ENCODE peak calls at places on chromosomes 12 and 14, in ten cellular contexts. M is AG04449; I is osteocyte; C is GDM1; N is gastrocnemius medialis; X is GM23248; U is testis; W is RWPE1; Y is stimulated activated effector memory CD8-positive, alpha-beta T cell treated with anti-CD3 and anti-CD28 coated beads, Interleukin-12 subunit alpha, Interleukin-12 subunit beta, amount 100 ng/mL, for 72 hours; T is NCI-H1694 treated with DMSO at 0.1 percent for 48 hours. G is an unnamed sample.
A peak's percentile ranks its signal among the peaks of the same experiment; 100 is the strongest.

GRCh38 chr12:22410497-22410896 is 76.0 kb upstream of the ST8SIA1 start:
- DNase-seq in I (no peak), T (no peak), W (peak; percentile 81), Y (no peak), N (no peak), M (no peak), U (no peak), C (no peak), X (no peak), G (no peak)

GRCh38 chr12:99045158-99045557 is 400.1 kb downstream of the APAF1 start:
- DNase-seq in I (no peak), X (no peak), W (no peak), U (no peak), C (no peak), T (no peak), Y (no peak), M (no peak), N (no peak), G (no peak)

GRCh38 chr14:64478634-64479250 is 13.4 kb downstream of the AKAP5 start:
- DNase-seq in T (peak; percentile 70), N (no peak), I (no peak), Y (no peak), C (no peak), X (peak; percentile 29), M (no peak), W (peak; percentile 24), U (no peak), G (no peak)

GRCh38 chr14:101033006-101033405 is 129.5 kb upstream of the RTL1 start:
- DNase-seq in X (no peak), C (no peak), W (no peak), N (peak; percentile 5), Y (no peak), I (peak; percentile 57), T (no peak), U (no peak), M (no peak), G (no peak)

GRCh38 chr12:727321-727720 is 25.1 kb upstream of the WNK1 start:
- DNase-seq in M (no peak), U (no peak), Y (no peak), T (no peak), C (no peak), N (no peak), W (no peak), X (peak; percentile 71), I (no peak), G (no peak)

GRCh38 chr12:116087962-116088361 is 189.5 kb downstream of the MED13L start:
- DNase-seq in U (no peak), I (no peak), W (no peak), X (no peak), Y (no peak), T (no peak), M (no peak), C (peak; percentile 41), N (no peak), G (no peak)

GRCh38 chr12:1488908-1489381 is 105.4 kb downstream of the FBXL14 start:
- DNase-seq in W (no peak), U (no peak), I (no peak), N (no peak), T (no peak), X (peak; percentile 77), Y (no peak), C (no peak), M (no peak), G (peak; percentile 76)

GRCh38 chr12:62407587-62407986 is 59.0 kb upstream of the MON2 start:
- DNase-seq in I (no peak), M (no peak), W (no peak), T (no peak), Y (no peak), C (no peak), N (no peak), X (no peak), U (no peak), G (no peak)

GRCh38 chr12:76337583-76337982 is 10.6 kb downstream of the BBS10 start:
- DNase-seq in Y (no peak), W (no peak), U (no peak), M (peak; percentile 41), T (no peak), X (peak; percentile 54), I (no peak), C (no peak), N (no peak), G (no peak)

GRCh38 chr12:78916845-78917480 is 52.4 kb downstream of the SYT1 start:
- DNase-seq in C (no peak), M (no peak), N (no peak), I (no peak), X (peak; percentile 4), U (no peak), W (no peak), Y (no peak), T (no peak), G (no peak)

GRCh38 chr12:93547778-93548177 is 24.7 kb upstream of the SOCS2 start:
- DNase-seq in U (no peak), X (no peak), M (no peak), N (no peak), W (no peak), T (no peak), C (no peak), Y (no peak), I (peak; percentile 4), G (no peak)

GRCh38 chr14:38125484-38125912 is 82.2 kb upstream of the SSTR1 start:
- DNase-seq in Y (no peak), T (peak; percentile 59), W (no peak), I (no peak), M (no peak), U (no peak), C (no peak), X (peak; percentile 11), N (no peak), G (no peak)

GRCh38 chr12:11894890-11895289 is 175.8 kb upstream of the BCL2L14 start:
- DNase-seq in N (no peak), Y (no peak), U (no peak), X (no peak), W (no peak), T (no peak), I (no peak), C (no peak), M (no peak), G (no peak)

G was measured in GM04503.